ENCODE peak calls at places on chromosomes 11 and 22, in four cellular contexts. P is A549, X is HepG2, L is IMR-90. W is an unnamed sample.

GRCh38 chr11:84655729-84656128 is 971.4 kb downstream of the DLG2 start:
- DNase-seq in P (no peak), L (no peak), X (no peak), W (no peak)

GRCh38 chr11:79626135-79626748 is 185.4 kb upstream of the TENM4 start:
- DNase-seq in X (no peak), P (no peak), L (peak), W (no peak)

GRCh38 chr11:118916842-118917388 is 8.8 kb downstream of the BCL9L start:
- DNase-seq in P (peak), L (peak), X (peak), W (no peak)

GRCh38 chr22:46386312-46386711 is 50.8 kb downstream of the TRMU start:
- DNase-seq in X (no peak), L (no peak), P (no peak), W (no peak)

GRCh38 chr11:27864046-27865025 is 164.1 kb upstream of the BDNF start:
- DNase-seq in L (no peak), X (no peak), P (no peak), W (no peak)

GRCh38 chr11:43504316-43504950 is 145.7 kb downstream of the TTC17 start:
- DNase-seq in X (peak), P (peak), L (peak), W (peak)

GRCh38 chr22:35721954-35722353 is 4.3 kb downstream of the APOL5 start:
- DNase-seq in P (no peak), L (no peak), X (no peak), W (no peak)

GRCh38 chr11:35593143-35593542 is 25.1 kb upstream of the FJX1 start:
- DNase-seq in P (no peak), L (peak), X (no peak), W (no peak)

GRCh38 chr11:103648054-103648453 is 388.4 kb upstream of the DDI1 start:
- DNase-seq in L (no peak), X (no peak), P (no peak), W (no peak)

GRCh38 chr11:126477526-126478275 is 122.2 kb downstream of the ST3GAL4 start:
- DNase-seq in P (no peak), L (no peak), X (no peak), W (no peak)

GRCh38 chr22:35299217-35299716 is 427 bp upstream of the TOM1 start:
- DNase-seq in X (no peak), P (no peak), L (no peak), W (no peak)

GRCh38 chr11:70278994-70279393 is 8.5 kb downstream of the PPFIA1 start:
- DNase-seq in X (no peak), L (no peak), P (no peak), W (no peak)

GRCh38 chr11:7672960-7673723 is at the start of gene CYB5R2:
- DNase-seq in P (peak), L (peak), X (no peak), W (peak)

GRCh38 chr11:34174411-34175041 is 69.1 kb downstream of the NAT10 start:
- DNase-seq in L (peak), P (peak), X (peak), W (peak)

GRCh38 chr22:34808618-34809017 is 257.3 kb upstream of the ISX start:
- DNase-seq in P (no peak), X (no peak), L (no peak), W (no peak)

GRCh38 chr11:116171271-116172140 is 601.3 kb downstream of the BUD13 start:
- DNase-seq in L (no peak), X (no peak), P (no peak), W (peak)

GRCh38 chr11:114846040-114846791 is 167.9 kb downstream of the NXPE2 start:
- DNase-seq in L (no peak), X (no peak), P (peak), W (no peak)

GRCh38 chr22:50208430-50208938 is 7.7 kb downstream of the SELENOO start:
- DNase-seq in L (no peak), X (no peak), P (no peak), W (no peak)

GRCh38 chr11:87432006-87432405 is 394.3 kb downstream of the TMEM135 start:
- DNase-seq in L (peak), P (no peak), X (no peak), W (no peak)

GRCh38 chr11:2401436-2401984 is 960 bp downstream of the TSSC4 start:
- DNase-seq in P (no peak), X (peak), L (no peak), W (no peak)

GRCh38 chr11:2400069-2400760 is at the start of gene TSSC4:
- DNase-seq in L (peak), X (peak), P (peak), W (peak)

GRCh38 chr11:2398664-2399355 is 1.7 kb upstream of the TSSC4 start:
- DNase-seq in L (no peak), P (no peak), X (no peak), W (no peak)

GRCh38 chr11:2400761-2401435 is 348 bp downstream of the TSSC4 start:
- DNase-seq in P (no peak), L (no peak), X (no peak), W (no peak)

GRCh38 chr11:2399488-2400068 is 972 bp upstream of the TSSC4 start:
- DNase-seq in X (no peak), P (peak), L (no peak), W (peak)
- TF ChIP-seq MAFK in X (no peak), P (no peak), L (no peak), W (no peak)

GRCh38 chr11:90133560-90134145 is 810 bp upstream of the NAALAD2 start:
- DNase-seq in X (peak), P (no peak), L (no peak), W (no peak)

GRCh38 chr11:90135016-90135415 is 553 bp downstream of the NAALAD2 start:
- DNase-seq in P (no peak), L (no peak), X (no peak), W (no peak)

DNA sequence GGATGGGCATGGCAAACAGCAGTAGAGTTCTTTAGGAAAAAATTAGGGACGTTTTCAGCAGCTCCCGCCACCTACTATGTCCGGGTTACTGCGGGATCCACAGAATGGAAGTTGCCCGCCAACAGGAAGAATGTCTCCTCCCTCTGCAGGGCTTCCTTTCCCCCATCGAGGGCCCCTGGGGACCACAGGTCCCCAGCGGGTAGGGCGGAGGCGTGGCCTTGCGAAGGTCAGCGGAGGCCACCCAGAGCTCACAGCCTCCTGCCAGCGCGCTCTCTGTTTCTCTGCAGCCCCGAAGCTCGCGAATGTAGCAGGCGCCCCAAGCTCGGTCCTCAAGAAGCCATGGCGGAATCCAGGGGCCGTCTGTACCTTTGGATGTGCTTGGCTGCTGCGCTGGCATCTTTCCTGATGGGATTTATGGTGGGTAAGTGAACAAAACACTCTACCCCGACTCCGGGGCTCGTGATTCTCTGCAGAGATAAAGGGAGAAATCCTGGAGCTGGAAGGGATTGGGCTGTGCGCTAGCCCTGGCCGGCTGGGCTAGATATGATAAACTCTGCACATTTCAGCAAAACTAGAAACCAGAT is at the start of gene NAALAD2:
- DNase-seq in X (peak), L (peak), P (peak), W (peak)
- TF ChIP-seq CEBPB in X (no peak), L (no peak), P (no peak), W (no peak)

DNA sequence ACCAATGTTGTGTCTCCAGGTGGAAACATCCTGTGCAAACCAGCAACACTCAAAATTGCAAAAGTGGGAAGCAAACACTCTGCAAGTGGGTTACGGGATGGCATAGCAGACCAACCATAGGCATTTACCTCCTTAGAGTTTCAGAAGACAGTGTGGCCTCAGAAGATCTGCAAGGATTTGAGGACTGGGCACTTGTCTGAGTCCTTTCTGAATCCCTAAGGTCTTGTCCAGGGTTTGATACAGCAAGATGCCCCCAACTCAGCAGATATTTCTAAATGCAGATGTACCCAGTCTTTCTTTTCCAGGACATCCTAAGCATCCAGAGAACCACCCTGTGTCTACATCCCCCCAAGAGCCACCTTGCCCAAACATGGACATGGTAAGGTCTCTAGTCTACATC is 51.7 kb upstream of the SHANK2 start:
- DNase-seq in P (no peak), L (no peak), X (no peak), W (no peak)
- TF ChIP-seq MAFK in P (no peak), L (no peak), X (no peak), W (no peak)

GRCh38 chr22:29938285-29938693 is 55.3 kb downstream of the MTMR3 start:
- DNase-seq in P (no peak), X (no peak), L (peak), W (no peak)

GRCh38 chr22:29936186-29936585 is 53.2 kb downstream of the MTMR3 start:
- DNase-seq in P (peak), X (no peak), L (no peak), W (no peak)

GRCh38 chr22:29932121-29932520 is 49.1 kb downstream of the MTMR3 start:
- DNase-seq in X (no peak), L (no peak), P (no peak), W (no peak)

GRCh38 chr22:29933619-29934018 is 50.6 kb downstream of the MTMR3 start:
- DNase-seq in P (no peak), L (no peak), X (no peak), W (no peak)

DNA sequence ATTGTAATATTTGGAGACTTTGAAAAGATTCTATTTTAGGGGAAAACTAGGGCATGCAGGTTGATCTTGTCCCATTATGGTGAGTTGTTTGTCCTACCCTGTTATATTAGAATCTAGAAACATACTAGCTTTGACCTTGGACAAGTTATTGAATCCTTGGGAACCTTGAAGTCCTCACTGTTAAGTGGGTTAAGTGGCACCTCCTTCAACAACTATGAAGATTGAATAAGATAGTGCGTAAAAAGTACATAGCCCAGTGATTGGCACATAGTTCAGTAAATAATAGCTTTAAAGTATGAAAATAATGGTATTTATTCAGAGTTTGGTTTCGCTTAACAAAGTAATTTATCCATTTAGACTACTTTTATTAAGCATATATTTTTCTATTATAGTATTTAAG is 51.6 kb downstream of the MTMR3 start:
- DNase-seq in P (no peak), L (no peak), X (no peak), W (no peak)
- TF ChIP-seq CEBPB in P (no peak), L (no peak), X (no peak), W (no peak)

GRCh38 chr11:2661173-2662023 is 38.4 kb downstream of the KCNQ1OT1 start:
- DNase-seq in L (no peak), X (no peak), P (no peak), W (no peak)
- TF ChIP-seq MAFK in L (no peak), X (no peak), P (no peak), W (no peak)

GRCh38 chr22:48088226-48088625 is 1325.8 kb downstream of the TBC1D22A start:
- DNase-seq in L (no peak), P (no peak), X (no peak), W (no peak)
- TF ChIP-seq CEBPB in L (no peak), P (no peak), X (no peak), W (no peak)

DNA sequence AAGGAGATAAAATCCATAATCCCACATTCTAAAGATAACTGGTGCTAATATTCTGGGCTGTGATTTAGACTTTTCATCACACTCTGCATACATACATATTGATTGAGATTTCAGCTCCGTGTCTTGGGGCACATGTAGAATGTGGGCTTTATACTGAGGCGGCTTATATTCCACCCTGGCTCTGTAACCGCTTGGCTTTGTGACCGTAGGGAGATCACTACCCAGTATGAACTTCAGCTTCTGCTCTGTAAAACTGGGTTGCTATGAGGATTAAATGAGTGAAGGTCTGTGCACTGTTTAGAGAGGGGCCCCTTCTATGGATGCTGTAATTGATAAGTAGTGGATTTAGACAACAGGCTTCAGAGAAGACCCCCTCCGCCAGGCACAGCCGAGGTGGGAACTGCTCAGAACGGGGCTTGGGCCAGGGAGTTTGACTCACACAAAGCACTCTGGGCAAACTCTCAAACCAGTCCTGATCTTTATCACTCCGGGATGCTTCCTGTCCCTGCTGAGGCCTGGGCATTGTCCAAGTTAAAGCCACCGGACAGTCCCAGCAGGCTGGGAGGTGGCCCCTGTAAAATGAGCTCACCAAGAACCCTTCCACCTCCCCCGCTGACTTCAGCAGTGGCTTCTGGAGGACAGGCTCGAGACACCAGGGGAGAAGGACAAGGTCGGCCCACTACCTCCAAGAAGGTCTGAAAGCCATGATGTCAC is 17.2 kb downstream of the KIAA1671 start:
- DNase-seq in L (no peak), X (peak), P (no peak), W (no peak)
- TF ChIP-seq MAFK in L (no peak), X (no peak), P (no peak), W (no peak)

W was measured in H1.